ENCODE peak calls at places on chromosomes 11 and 22, in six cellular contexts. B is neural progenitor cell, E is HCT116, P is PC-9, C is PC-3, H is MM.1S. Y is an unnamed sample.

GRCh38 chr11:101269390-101269789 is 139.8 kb upstream of the PGR start:
- DNase-seq in B (no peak), E (no peak), P (no peak), C (no peak), H (no peak), Y (no peak)

GRCh38 chr22:43179151-43179910 is 7.6 kb downstream of the TTLL12 start:
- DNase-seq in C (no peak), P (no peak), E (no peak), B (no peak), H (no peak), Y (no peak)

GRCh38 chr11:56910785-56911184 is 77.9 kb upstream of the OR5AK2 start:
- DNase-seq in P (no peak), C (peak; percentile 69), E (no peak), B (no peak), H (no peak), Y (no peak)

GRCh38 chr11:76164861-76165751 is 41.2 kb downstream of the WNT11 start:
- DNase-seq in P (no peak), B (no peak), C (no peak), H (no peak), E (no peak), Y (no peak)

GRCh38 chr11:37465221-37465620 is 867.2 kb upstream of the RAG2 start:
- DNase-seq in E (no peak), C (no peak), P (no peak), B (no peak), H (no peak), Y (no peak)

GRCh38 chr11:115691030-115691429 is 186.8 kb upstream of the CADM1 start:
- DNase-seq in E (no peak), H (no peak), B (no peak), C (no peak), P (no peak), Y (no peak)

GRCh38 chr11:76670475-76671235 is at the start of gene LRRC32:
- DNase-seq in C (no peak), E (no peak), B (peak; percentile 78), H (no peak), P (no peak), Y (no peak)

GRCh38 chr11:43943931-43944751 is 1.7 kb downstream of the C11orf96 start:
- DNase-seq in C (peak; percentile 30), E (no peak), B (peak; percentile 42), H (peak; percentile 61), P (no peak), Y (no peak)

GRCh38 chr22:42156121-42156520 is 25.5 kb upstream of the CYP2D6 start:
- DNase-seq in C (no peak), B (no peak), E (no peak), P (peak; percentile 37), H (no peak), Y (no peak)

GRCh38 chr11:63613517-63614135 is 607 bp downstream of the PLAAT3 start:
- DNase-seq in H (no peak), C (peak; percentile 34), P (peak; percentile 53), B (peak; percentile 62), E (no peak), Y (no peak)

GRCh38 chr11:96085349-96085910 is 161.5 kb upstream of the MTMR2 start:
- DNase-seq in C (no peak), E (no peak), P (no peak), H (no peak), B (no peak), Y (no peak)

GRCh38 chr11:64916040-64916847 is 765 bp downstream of the ATG2A start:
- DNase-seq in P (peak; percentile 71), B (peak; percentile 47), C (peak; percentile 22), E (no peak), H (peak; percentile 63), Y (no peak)

GRCh38 chr11:128757886-128758612 is 64.2 kb downstream of the FLI1 start:
- DNase-seq in C (peak; percentile 20), P (no peak), H (peak; percentile 79), E (no peak), B (no peak), Y (no peak)

GRCh38 chr22:36384766-36385400 is 2.9 kb downstream of the MYH9 start:
- DNase-seq in H (peak; percentile 59), E (no peak), B (peak; percentile 79), C (no peak), P (no peak), Y (peak; percentile 50)

GRCh38 chr11:46300270-46300669 is 22.8 kb downstream of the CREB3L1 start:
- DNase-seq in P (no peak), B (no peak), H (peak; percentile 51), E (no peak), C (no peak), Y (no peak)

GRCh38 chr22:43411040-43411919 is 534 bp upstream of the MPPED1 start:
- DNase-seq in C (no peak), E (no peak), H (no peak), P (no peak), B (peak; percentile 44), Y (no peak)

GRCh38 chr11:115736146-115736545 is 231.9 kb upstream of the CADM1 start:
- DNase-seq in H (no peak), B (no peak), E (no peak), C (peak; percentile 2), P (no peak), Y (no peak)

GRCh38 chr11:18368236-18368635 is 26.1 kb upstream of the LDHA start:
- DNase-seq in P (no peak), H (no peak), B (no peak), E (no peak), C (no peak), Y (no peak)

GRCh38 chr11:34621876-34622275 is 983 bp downstream of the EHF start:
- DNase-seq in E (no peak), P (no peak), H (no peak), C (peak; percentile 39), B (no peak), Y (no peak)

GRCh38 chr22:30371321-30371720 is 14.5 kb downstream of the CCDC157 start:
- DNase-seq in C (no peak), B (no peak), E (no peak), P (no peak), H (no peak), Y (no peak)

GRCh38 chr11:34105957-34106504 is 602 bp downstream of the NAT10 start:
- DNase-seq in B (no peak), C (peak; percentile 10), P (no peak), E (no peak), H (no peak), Y (no peak)

GRCh38 chr22:48698618-48699017 is 1129.1 kb downstream of the BRD1 start:
- DNase-seq in C (no peak), P (no peak), B (no peak), H (no peak), E (no peak), Y (no peak)

GRCh38 chr11:76783901-76784813 is 1.0 kb downstream of the TSKU start:
- DNase-seq in C (peak; percentile 80), H (no peak), E (peak; percentile 55), B (peak; percentile 96), P (peak; percentile 69), Y (no peak)

GRCh38 chr11:9962722-9963121 is 298.8 kb downstream of the SWAP70 start:
- DNase-seq in E (no peak), H (peak; percentile 36), B (no peak), C (no peak), P (no peak), Y (no peak)

GRCh38 chr22:22037740-22038139 is 55.2 kb upstream of the TOP3B start:
- DNase-seq in E (no peak), B (peak; percentile 38), P (no peak), H (no peak), C (peak; percentile 6), Y (no peak)

GRCh38 chr22:29073618-29074275 is 912 bp downstream of the KREMEN1 start:
- DNase-seq in P (no peak), H (no peak), E (no peak), C (no peak), B (peak; percentile 83), Y (no peak)
- TF ChIP-seq EZH2 in P (no peak), H (no peak), E (no peak), C (no peak), B (peak; percentile 86), Y (no peak)

DNA sequence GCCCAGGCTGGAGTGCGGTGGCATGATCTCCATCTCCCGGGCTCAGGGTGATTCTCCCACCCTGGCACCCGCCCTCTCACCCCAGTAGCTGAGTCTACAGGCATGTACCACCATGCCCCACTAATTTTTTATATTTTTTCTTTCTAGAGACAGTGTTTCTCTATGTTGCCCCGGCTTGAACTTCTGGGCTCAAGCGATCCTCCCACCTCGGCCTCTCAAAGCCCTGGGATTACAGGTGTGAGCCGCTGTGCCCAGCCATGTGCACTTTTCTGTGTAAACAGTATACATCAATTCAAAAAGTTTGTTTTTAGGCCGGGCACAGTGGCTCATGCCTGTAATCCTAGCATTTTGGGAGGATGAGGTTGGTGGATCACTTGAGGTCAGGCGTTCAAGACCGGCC is 14.7 kb downstream of the GRIK4 start:
- DNase-seq in E (no peak), B (no peak), C (no peak), H (no peak), P (no peak), Y (no peak)
- TF ChIP-seq EZH2 in E (no peak), B (no peak), C (no peak), H (no peak), P (no peak), Y (no peak)

DNA sequence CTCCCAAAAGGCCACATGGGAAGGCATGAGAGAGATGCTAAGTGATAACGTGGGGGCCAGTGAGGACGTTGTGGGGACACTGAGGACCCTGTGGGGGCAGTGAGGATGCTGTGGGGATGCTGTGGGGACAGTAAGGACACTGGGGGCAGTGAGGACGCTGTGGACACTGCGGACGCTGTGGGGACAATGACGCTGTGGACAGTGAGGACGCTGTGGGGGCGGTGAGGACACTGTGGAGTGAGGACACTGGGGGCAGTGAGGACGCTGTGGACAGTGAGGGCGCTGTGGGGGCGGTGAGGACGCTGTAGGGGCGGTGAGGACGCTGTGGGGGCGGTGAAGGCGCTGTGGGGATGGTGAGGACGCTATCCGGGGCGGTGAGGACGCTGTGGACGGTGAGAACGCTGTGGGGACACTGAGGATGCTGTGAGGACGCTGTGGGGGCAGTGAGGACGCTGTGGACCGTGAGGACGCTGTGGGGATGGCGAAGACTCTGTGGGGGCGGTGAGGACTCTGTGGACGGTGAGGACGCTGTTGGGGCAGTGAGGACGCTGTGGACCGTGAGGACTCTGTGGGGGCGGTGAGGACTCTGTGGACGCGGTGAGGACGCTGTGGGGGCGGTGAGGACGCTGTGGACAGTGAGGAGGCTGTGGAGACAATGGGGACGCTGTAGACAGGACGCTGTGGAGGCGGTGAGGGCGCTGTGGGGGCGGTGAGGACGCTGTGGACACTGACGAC is 1.8 kb downstream of the GP1BB start:
- DNase-seq in E (no peak), H (no peak), C (no peak), B (no peak), P (no peak), Y (no peak)
- TF ChIP-seq EZH2 in E (no peak), H (no peak), C (no peak), B (no peak), P (no peak), Y (no peak)

DNA sequence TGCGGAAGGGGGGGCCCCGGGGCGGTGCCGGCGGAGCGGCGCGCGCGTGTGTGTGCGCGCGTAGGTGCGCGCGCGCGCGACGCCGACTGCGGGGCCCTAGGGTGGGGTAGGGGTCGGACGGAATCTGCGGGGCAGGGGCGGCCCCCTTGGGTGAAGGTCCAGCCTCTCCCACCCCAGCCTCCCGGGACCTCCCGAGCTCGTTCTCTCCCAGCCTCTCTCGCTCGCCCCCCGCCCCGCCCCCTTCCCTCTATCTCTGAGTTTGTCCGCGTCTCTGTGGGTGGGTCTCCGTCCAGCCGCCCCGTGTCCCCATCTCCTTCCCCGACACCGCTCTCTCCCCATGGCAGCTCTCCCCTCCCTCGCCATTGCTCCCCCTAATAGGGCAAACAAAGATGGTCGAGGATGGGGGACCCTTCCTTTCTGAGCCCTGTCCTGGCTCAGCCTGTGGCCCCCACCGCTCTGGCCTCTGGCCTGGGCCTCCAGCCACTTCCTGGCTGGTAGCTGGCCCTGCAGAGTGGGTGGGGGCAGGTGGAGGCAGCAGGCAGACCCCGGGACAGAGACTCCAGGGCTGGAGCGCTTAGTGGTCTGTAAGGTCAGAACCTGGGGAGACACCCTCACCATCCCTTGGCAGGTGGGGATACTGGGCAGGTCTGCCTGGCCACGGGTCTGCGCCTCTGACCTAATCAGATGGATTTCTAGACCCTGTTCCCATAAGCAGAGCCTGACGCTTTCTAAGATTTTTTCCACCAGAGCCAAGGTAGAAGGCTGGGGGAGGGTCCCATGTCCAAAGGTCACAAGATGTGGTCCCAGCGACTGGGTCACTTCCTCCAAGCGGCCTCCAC is 32.9 kb upstream of the PRR5 start:
- DNase-seq in H (no peak), C (no peak), P (no peak), E (no peak), B (no peak), Y (no peak)
- TF ChIP-seq EZH2 in H (no peak), C (no peak), P (no peak), E (no peak), B (no peak), Y (no peak)